ENCODE peak calls at places on chromosomes 16 and 17, in six cellular contexts. One of them, this sample, is unnamed. For H3K4me1, the result is how much of the 10 kb centered on the place peaks cover.

GRCh38 chr16:87790278-87791023 is 24.7 kb upstream of the KLHDC4 start:
- DNase-seq in CD8-positive, alpha-beta memory T cell: no peak
- DNase-seq in tibial artery: peak
- DNase-seq in GM12878: no peak
- DNase-seq in effector memory CD4-positive, alpha-beta T cell: no peak
- DNase-seq in K562: no peak
- DNase-seq in this sample: peak

GRCh38 chr17:78819402-78819801 is 21.2 kb downstream of the USP36 start:
- DNase-seq in GM12878: no peak
- DNase-seq in CD8-positive, alpha-beta memory T cell: no peak
- DNase-seq in effector memory CD4-positive, alpha-beta T cell: no peak
- DNase-seq in tibial artery: no peak
- DNase-seq in K562: no peak
- DNase-seq in this sample: no peak

GRCh38 chr17:69972251-69972650 is 102.8 kb upstream of the KCNJ16 start:
- DNase-seq in tibial artery: no peak
- DNase-seq in K562: no peak
- DNase-seq in effector memory CD4-positive, alpha-beta T cell: no peak
- DNase-seq in GM12878: no peak
- DNase-seq in CD8-positive, alpha-beta memory T cell: no peak
- DNase-seq in this sample: no peak

GRCh38 chr17:29162909-29163341 is 17.3 kb downstream of the MYO18A start:
- DNase-seq in K562: peak
- DNase-seq in effector memory CD4-positive, alpha-beta T cell: no peak
- DNase-seq in GM12878: no peak
- DNase-seq in CD8-positive, alpha-beta memory T cell: no peak
- DNase-seq in tibial artery: no peak
- DNase-seq in this sample: no peak

GRCh38 chr16:5220705-5221104 is 123.1 kb upstream of the EEF2KMT start:
- DNase-seq in effector memory CD4-positive, alpha-beta T cell: no peak
- DNase-seq in CD8-positive, alpha-beta memory T cell: no peak
- DNase-seq in tibial artery: no peak
- DNase-seq in K562: peak
- DNase-seq in GM12878: no peak
- DNase-seq in this sample: no peak

GRCh38 chr16:67158637-67159600 is 790 bp downstream of the TRADD start:
- DNase-seq in GM12878: peak
- DNase-seq in CD8-positive, alpha-beta memory T cell: peak
- DNase-seq in effector memory CD4-positive, alpha-beta T cell: peak
- DNase-seq in K562: peak
- DNase-seq in tibial artery: no peak
- DNase-seq in this sample: no peak

GRCh38 chr16:90084215-90084614 is 7.1 kb upstream of the PRDM7 start:
- DNase-seq in K562: no peak
- DNase-seq in effector memory CD4-positive, alpha-beta T cell: no peak
- DNase-seq in GM12878: no peak
- DNase-seq in CD8-positive, alpha-beta memory T cell: no peak
- DNase-seq in tibial artery: no peak
- DNase-seq in this sample: no peak

GRCh38 chr16:83774066-83774465 is 33.7 kb upstream of the HSBP1 start:
- DNase-seq in K562: no peak
- DNase-seq in effector memory CD4-positive, alpha-beta T cell: no peak
- DNase-seq in CD8-positive, alpha-beta memory T cell: no peak
- DNase-seq in tibial artery: no peak
- DNase-seq in GM12878: no peak
- DNase-seq in this sample: no peak

GRCh38 chr16:3861808-3862451 is 18.6 kb downstream of the CREBBP start:
- DNase-seq in tibial artery: no peak
- DNase-seq in K562: peak
- DNase-seq in GM12878: no peak
- DNase-seq in effector memory CD4-positive, alpha-beta T cell: no peak
- DNase-seq in CD8-positive, alpha-beta memory T cell: no peak
- DNase-seq in this sample: no peak

GRCh38 chr16:85659805-85660511 is 28.8 kb downstream of the GINS2 start:
- DNase-seq in CD8-positive, alpha-beta memory T cell: peak
- DNase-seq in effector memory CD4-positive, alpha-beta T cell: peak
- DNase-seq in GM12878: no peak
- DNase-seq in K562: peak
- DNase-seq in tibial artery: no peak
- DNase-seq in this sample: peak

GRCh38 chr16:85715169-85716015 is 26.6 kb upstream of the GINS2 start:
- DNase-seq in CD8-positive, alpha-beta memory T cell: no peak
- DNase-seq in K562: no peak
- DNase-seq in effector memory CD4-positive, alpha-beta T cell: no peak
- DNase-seq in GM12878: no peak
- DNase-seq in tibial artery: no peak
- DNase-seq in this sample: no peak

GRCh38 chr17:40936976-40937375 is 470 bp downstream of the KRT23 start:
- DNase-seq in effector memory CD4-positive, alpha-beta T cell: no peak
- DNase-seq in tibial artery: no peak
- DNase-seq in GM12878: no peak
- DNase-seq in CD8-positive, alpha-beta memory T cell: no peak
- DNase-seq in K562: no peak
- DNase-seq in this sample: no peak

GRCh38 chr17:61551255-61551742 is 39.7 kb downstream of the NACA2 start:
- DNase-seq in CD8-positive, alpha-beta memory T cell: no peak
- DNase-seq in K562: peak
- DNase-seq in GM12878: no peak
- DNase-seq in tibial artery: no peak
- DNase-seq in effector memory CD4-positive, alpha-beta T cell: no peak
- DNase-seq in this sample: no peak

GRCh38 chr16:30748634-30749445 is 615 bp downstream of the PHKG2 start:
- DNase-seq in K562: no peak
- DNase-seq in effector memory CD4-positive, alpha-beta T cell: no peak
- DNase-seq in tibial artery: no peak
- DNase-seq in GM12878: no peak
- DNase-seq in CD8-positive, alpha-beta memory T cell: peak
- DNase-seq in this sample: peak

GRCh38 chr17:62718420-62718819 is 89.7 kb downstream of the MARCHF10 start:
- DNase-seq in CD8-positive, alpha-beta memory T cell: no peak
- DNase-seq in K562: no peak
- DNase-seq in tibial artery: no peak
- DNase-seq in GM12878: no peak
- DNase-seq in effector memory CD4-positive, alpha-beta T cell: no peak
- DNase-seq in this sample: no peak

GRCh38 chr17:62716834-62717588 is 89.5 kb downstream of the MRC2 start:
- DNase-seq in GM12878: no peak
- DNase-seq in K562: no peak
- DNase-seq in CD8-positive, alpha-beta memory T cell: no peak
- DNase-seq in tibial artery: no peak
- DNase-seq in effector memory CD4-positive, alpha-beta T cell: no peak
- DNase-seq in this sample: no peak

GRCh38 chr17:62714016-62714777 is 86.7 kb downstream of the MRC2 start:
- DNase-seq in CD8-positive, alpha-beta memory T cell: no peak
- DNase-seq in effector memory CD4-positive, alpha-beta T cell: no peak
- DNase-seq in K562: no peak
- DNase-seq in GM12878: no peak
- DNase-seq in tibial artery: no peak
- DNase-seq in this sample: no peak

GRCh38 chr17:62717589-62718342 is 90.3 kb downstream of the MRC2 start:
- DNase-seq in tibial artery: no peak
- DNase-seq in CD8-positive, alpha-beta memory T cell: no peak
- DNase-seq in K562: no peak
- DNase-seq in effector memory CD4-positive, alpha-beta T cell: no peak
- DNase-seq in GM12878: no peak
- DNase-seq in this sample: no peak

DNA sequence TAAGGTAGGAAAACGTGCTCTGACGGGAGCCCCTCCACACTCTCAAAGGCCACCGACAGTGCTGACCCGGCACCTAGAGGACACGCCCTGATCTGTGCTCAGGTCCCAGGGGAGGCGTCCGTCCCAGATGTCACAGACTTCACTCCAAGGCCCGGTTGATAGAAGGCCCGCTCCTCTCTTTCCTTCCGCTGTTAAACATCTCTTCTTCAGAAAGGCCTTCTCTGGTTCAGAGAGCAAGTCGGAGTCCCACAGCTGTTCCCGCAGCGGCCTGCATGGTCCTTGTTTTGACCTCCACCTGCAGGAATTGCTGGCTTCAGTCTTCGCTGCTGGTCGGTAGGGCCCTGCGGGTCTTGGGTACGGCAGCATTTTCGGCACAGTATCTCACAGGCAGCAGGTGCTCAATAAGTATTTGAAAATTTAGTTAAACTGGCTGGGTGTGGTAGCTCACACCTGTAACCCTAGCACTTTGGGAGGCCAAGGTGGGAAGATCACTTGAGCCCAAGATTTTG is 88.5 kb downstream of the MRC2 start:
- DNase-seq in GM12878: no peak
- DNase-seq in tibial artery: no peak
- DNase-seq in K562: no peak
- DNase-seq in CD8-positive, alpha-beta memory T cell: no peak
- DNase-seq in effector memory CD4-positive, alpha-beta T cell: no peak
- DNase-seq in this sample: no peak
- H3K4me1 ChIP-seq in GM12878: under half
- H3K4me1 ChIP-seq in tibial artery: under half
- H3K4me1 ChIP-seq in K562: under half
- H3K4me1 ChIP-seq in CD8-positive, alpha-beta memory T cell: under half
- H3K4me1 ChIP-seq in effector memory CD4-positive, alpha-beta T cell: under half
- H3K4me1 ChIP-seq in this sample: under half

GRCh38 chr16:56701534-56701933 is 19.3 kb downstream of the MT1X start:
- DNase-seq in CD8-positive, alpha-beta memory T cell: no peak
- DNase-seq in GM12878: no peak
- DNase-seq in K562: no peak
- DNase-seq in tibial artery: no peak
- DNase-seq in effector memory CD4-positive, alpha-beta T cell: no peak
- DNase-seq in this sample: no peak

GRCh38 chr16:56700195-56700594 is 17.9 kb downstream of the MT1X start:
- DNase-seq in CD8-positive, alpha-beta memory T cell: no peak
- DNase-seq in effector memory CD4-positive, alpha-beta T cell: no peak
- DNase-seq in K562: no peak
- DNase-seq in GM12878: no peak
- DNase-seq in tibial artery: no peak
- DNase-seq in this sample: no peak

GRCh38 chr16:56695246-56695645 is 13.0 kb downstream of the MT1X start:
- DNase-seq in K562: no peak
- DNase-seq in effector memory CD4-positive, alpha-beta T cell: no peak
- DNase-seq in CD8-positive, alpha-beta memory T cell: no peak
- DNase-seq in tibial artery: no peak
- DNase-seq in GM12878: no peak
- DNase-seq in this sample: no peak

GRCh38 chr16:56700631-56701030 is 18.4 kb downstream of the MT1X start:
- DNase-seq in GM12878: no peak
- DNase-seq in tibial artery: no peak
- DNase-seq in K562: no peak
- DNase-seq in CD8-positive, alpha-beta memory T cell: no peak
- DNase-seq in effector memory CD4-positive, alpha-beta T cell: no peak
- DNase-seq in this sample: no peak

DNA sequence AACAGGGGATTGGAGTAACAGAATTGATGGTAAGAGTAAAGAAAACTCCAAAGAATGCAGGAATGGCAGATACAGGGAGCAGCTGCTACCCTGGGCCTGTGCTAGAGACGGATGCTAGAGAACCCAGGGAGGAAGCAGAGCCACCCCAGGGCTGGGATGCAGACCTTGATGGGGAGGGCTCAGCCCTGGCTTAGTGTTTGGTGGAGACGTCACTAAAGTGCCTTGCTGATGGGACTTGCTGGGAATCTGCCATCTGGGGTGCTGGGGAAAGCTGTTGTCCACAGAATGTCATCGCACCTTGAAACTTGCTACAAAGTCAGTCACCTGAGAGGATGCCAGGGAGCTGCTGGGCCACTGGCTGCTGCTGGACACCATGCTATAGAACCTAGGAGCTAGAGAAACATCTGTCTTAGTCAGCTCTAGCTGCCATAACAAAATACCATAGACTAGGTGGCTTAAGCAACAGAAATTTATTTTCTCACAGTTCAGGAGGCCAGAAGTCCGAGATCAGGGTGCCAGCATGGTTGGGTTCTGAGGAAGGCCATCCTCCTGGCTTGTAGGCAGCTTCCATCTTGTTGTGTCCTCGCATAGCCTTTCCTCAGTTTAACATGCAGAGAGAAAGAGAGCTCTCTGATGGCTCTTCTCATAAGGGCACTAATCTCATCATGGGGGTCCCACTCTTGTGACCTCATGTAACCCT is 15.3 kb downstream of the MT1X start:
- DNase-seq in K562: no peak
- DNase-seq in CD8-positive, alpha-beta memory T cell: no peak
- DNase-seq in tibial artery: no peak
- DNase-seq in GM12878: no peak
- DNase-seq in effector memory CD4-positive, alpha-beta T cell: no peak
- DNase-seq in this sample: no peak
- H3K27ac ChIP-seq in K562: no peak
- H3K27ac ChIP-seq in CD8-positive, alpha-beta memory T cell: no peak
- H3K27ac ChIP-seq in tibial artery: no peak
- H3K27ac ChIP-seq in GM12878: no peak
- H3K27ac ChIP-seq in effector memory CD4-positive, alpha-beta T cell: no peak
- H3K27ac ChIP-seq in this sample: no peak

GRCh38 chr16:10964891-10965326 is 20.5 kb downstream of the CLEC16A start:
- DNase-seq in effector memory CD4-positive, alpha-beta T cell: peak
- DNase-seq in K562: no peak
- DNase-seq in tibial artery: no peak
- DNase-seq in GM12878: peak
- DNase-seq in CD8-positive, alpha-beta memory T cell: peak
- DNase-seq in this sample: no peak
- H3K4me3 ChIP-seq in effector memory CD4-positive, alpha-beta T cell: peak
- H3K4me3 ChIP-seq in K562: no peak
- H3K4me3 ChIP-seq in tibial artery: no peak
- H3K4me3 ChIP-seq in GM12878: peak
- H3K4me3 ChIP-seq in CD8-positive, alpha-beta memory T cell: no peak
- H3K4me3 ChIP-seq in this sample: no peak

GRCh38 chr17:21214015-21214776 is at the start of gene TMEM11:
- DNase-seq in K562: peak
- DNase-seq in CD8-positive, alpha-beta memory T cell: peak
- DNase-seq in GM12878: peak
- DNase-seq in tibial artery: peak
- DNase-seq in effector memory CD4-positive, alpha-beta T cell: peak
- DNase-seq in this sample: peak
- H3K4me1 ChIP-seq in K562: under half
- H3K4me1 ChIP-seq in CD8-positive, alpha-beta memory T cell: under half
- H3K4me1 ChIP-seq in GM12878: under half
- H3K4me1 ChIP-seq in tibial artery: under half
- H3K4me1 ChIP-seq in effector memory CD4-positive, alpha-beta T cell: under half
- H3K4me1 ChIP-seq in this sample: half or more

DNA sequence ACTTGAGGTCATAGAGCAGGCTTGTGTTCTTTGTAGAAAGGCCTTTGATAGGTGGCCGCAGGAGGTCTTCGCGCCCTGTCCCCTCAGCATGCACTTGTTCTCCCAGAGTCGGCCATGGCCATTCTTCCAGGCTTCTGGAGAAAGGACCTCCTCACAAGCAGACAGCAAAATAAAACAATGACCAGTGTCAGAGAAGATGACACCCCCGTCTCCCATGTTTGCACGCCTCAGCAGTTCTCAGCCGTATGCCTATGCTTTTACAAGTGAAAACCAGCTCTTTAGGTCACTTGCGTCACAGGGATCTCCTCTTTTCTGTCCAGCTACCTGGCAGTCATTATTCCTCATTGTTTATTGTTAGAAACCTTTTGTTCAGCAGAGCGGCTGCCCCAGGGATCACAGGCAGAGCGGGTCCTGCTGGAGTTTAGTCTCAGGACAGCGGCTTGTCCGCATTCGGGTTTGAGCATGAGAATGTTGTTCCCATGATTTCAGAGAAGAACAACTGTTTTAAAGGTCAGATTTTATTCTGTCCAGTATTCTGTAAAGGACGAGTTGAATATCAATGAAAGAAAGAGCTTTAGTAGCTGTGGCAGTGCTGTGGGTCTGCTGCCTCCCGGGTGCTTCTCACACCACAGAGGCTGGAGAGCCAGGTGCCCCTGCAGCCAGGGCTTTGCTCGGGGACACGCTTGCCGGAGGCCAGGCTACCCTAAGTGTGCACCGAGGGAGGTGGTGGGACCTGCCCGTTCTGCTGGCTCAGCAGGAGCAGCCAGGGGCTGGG is 123.9 kb downstream of the RPTOR start:
- DNase-seq in K562: no peak
- DNase-seq in GM12878: no peak
- DNase-seq in tibial artery: no peak
- DNase-seq in CD8-positive, alpha-beta memory T cell: no peak
- DNase-seq in effector memory CD4-positive, alpha-beta T cell: no peak
- DNase-seq in this sample: peak
- H3K27ac ChIP-seq in K562: no peak
- H3K27ac ChIP-seq in GM12878: no peak
- H3K27ac ChIP-seq in tibial artery: no peak
- H3K27ac ChIP-seq in CD8-positive, alpha-beta memory T cell: no peak
- H3K27ac ChIP-seq in effector memory CD4-positive, alpha-beta T cell: peak
- H3K27ac ChIP-seq in this sample: no peak